ENCODE peak calls at places on chromosomes 6 and 20, in ten cellular contexts. X is neural crest cell, I is astrocyte of the hippocampus, J is astrocyte of the cerebellum, K is memory B cell, O is fibroblast of lung, G is amniotic stem cell, S is upper lobe of right lung, F is activated gamma-delta T cell treated with Interleukin-2 at 50 U/mL for 16 hours, A is kidney tubule cell. M is an unnamed sample.

GRCh38 chr20:46343358-46344357 is 35.4 kb upstream of the CDH22 start:
- DNase-seq in O (no peak), K (no peak), J (no peak), I (no peak), F (no peak), X (no peak), A (peak; percentile 21), G (no peak), S (no peak), M (no peak)

GRCh38 chr20:35187584-35188190 is 15.8 kb downstream of the PROCR start:
- DNase-seq in O (peak; percentile 30), F (no peak), A (no peak), J (no peak), I (no peak), K (no peak), S (no peak), G (no peak), X (no peak), M (no peak)

GRCh38 chr6:5569491-5569890 is 308.2 kb downstream of the FARS2 start:
- DNase-seq in X (no peak), J (peak; percentile 22), S (no peak), K (no peak), O (peak; percentile 22), I (peak; percentile 38), G (no peak), F (no peak), A (peak; percentile 2), M (no peak)

GRCh38 chr6:107879912-107880311 is 55.8 kb upstream of the SCML4 start:
- DNase-seq in F (no peak), X (no peak), S (no peak), G (no peak), K (no peak), I (no peak), A (no peak), J (no peak), O (no peak), M (no peak)

GRCh38 chr20:47351643-47352331 is 4.7 kb downstream of the ZMYND8 start:
- DNase-seq in K (no peak), X (no peak), A (no peak), I (peak; percentile 61), F (no peak), J (no peak), O (no peak), S (no peak), G (no peak), M (peak; percentile 60)

GRCh38 chr20:44990425-44990824 is 24.1 kb downstream of the STK4 start:
- DNase-seq in K (no peak), G (no peak), F (no peak), S (no peak), O (peak; percentile 31), I (peak; percentile 2), J (no peak), A (no peak), X (no peak), M (no peak)

GRCh38 chr20:44809380-44810060 is 826 bp downstream of the RIMS4 start:
- DNase-seq in F (no peak), X (no peak), J (no peak), S (no peak), A (no peak), G (no peak), I (no peak), O (no peak), K (no peak), M (no peak)

GRCh38 chr6:164086326-164086887 is 671.9 kb downstream of the QKI start:
- DNase-seq in I (no peak), J (no peak), K (no peak), F (no peak), X (no peak), A (no peak), S (no peak), G (no peak), O (no peak), M (no peak)

GRCh38 chr20:1764136-1765033 is 106.8 kb upstream of the SIRPG start:
- DNase-seq in A (peak; percentile 75), I (peak; percentile 90), K (peak; percentile 56), X (peak; percentile 65), J (peak; percentile 72), S (peak; percentile 84), F (peak; percentile 51), O (peak; percentile 87), G (peak; percentile 48), M (peak; percentile 87)

GRCh38 chr6:148177589-148178233 is 164.9 kb upstream of the SASH1 start:
- DNase-seq in K (no peak), A (peak; percentile 63), J (peak; percentile 26), G (peak; percentile 57), I (peak; percentile 59), S (peak; percentile 76), X (peak; percentile 56), O (peak; percentile 72), F (no peak), M (no peak)

GRCh38 chr6:56938634-56939294 is 16.1 kb upstream of the BEND6 start:
- DNase-seq in G (peak; percentile 93), J (peak; percentile 98), F (no peak), X (no peak), I (peak; percentile 97), K (no peak), O (peak; percentile 98), S (no peak), A (peak; percentile 100), M (no peak)

GRCh38 chr6:43673444-43674063 is 14.0 kb downstream of the MRPS18A start:
- DNase-seq in A (no peak), G (no peak), K (no peak), X (no peak), F (no peak), S (no peak), O (peak; percentile 86), J (no peak), I (no peak), M (no peak)